ENCODE peak calls at places on chromosomes 3 and 15, in eight cellular contexts. M is H54; X is hippocampal formation; C is HAP-1; B is left lobe of liver; U is GM23338; R is H4; H is activated naive CD4-positive, alpha-beta T cell. K is an unnamed sample.

GRCh38 chr15:31021067-31021665 is 29.7 kb upstream of the MTMR10 start:
- DNase-seq in M (no peak), U (no peak), H (no peak), R (no peak), X (no peak), B (no peak), C (no peak), K (no peak)

GRCh38 chr15:71802770-71803169 is 7.6 kb upstream of the NR2E3 start:
- DNase-seq in X (no peak), M (no peak), B (no peak), R (no peak), C (peak), U (peak), H (no peak), K (no peak)

GRCh38 chr3:182527745-182528144 is 265.6 kb upstream of the ATP11B start:
- DNase-seq in X (no peak), H (no peak), C (no peak), R (no peak), B (no peak), M (no peak), U (no peak), K (peak)

GRCh38 chr3:53754325-53754724 is 91.9 kb downstream of the CHDH start:
- DNase-seq in X (peak), U (no peak), B (no peak), H (no peak), R (no peak), M (no peak), C (no peak), K (no peak)

GRCh38 chr3:151864423-151865101 is 8.9 kb upstream of the SUCNR1 start:
- DNase-seq in C (no peak), U (no peak), B (no peak), M (no peak), H (no peak), R (peak), X (no peak), K (peak)

GRCh38 chr15:35657679-35658201 is 111.8 kb upstream of the DPH6 start:
- DNase-seq in C (no peak), H (no peak), M (no peak), B (no peak), R (peak), X (no peak), U (no peak), K (peak)

GRCh38 chr3:16551342-16551976 is 38.0 kb upstream of the RFTN1 start:
- DNase-seq in C (no peak), U (no peak), X (no peak), H (no peak), R (no peak), M (no peak), B (no peak), K (no peak)

GRCh38 chr3:196263819-196264218 is 23.7 kb downstream of the PCYT1A start:
- DNase-seq in B (peak), H (no peak), U (no peak), M (no peak), C (no peak), X (no peak), R (no peak), K (no peak)

GRCh38 chr3:9149566-9149965 is 99.9 kb downstream of the SRGAP3 start:
- DNase-seq in X (no peak), M (no peak), H (no peak), R (no peak), U (no peak), B (no peak), C (no peak), K (no peak)

K was measured in myocyte.